ENCODE peak calls at places on chromosomes 7 and 10, in eight cellular contexts. One of them, this sample, is unnamed.
A peak's percentile ranks its signal among the peaks of the same experiment; 100 is the strongest.

GRCh38 chr7:101140339-101140699 is 13.4 kb downstream of the SERPINE1 start:
- DNase-seq in heart left ventricle: no peak
- DNase-seq in stomach: no peak
- DNase-seq in NB4: no peak
- DNase-seq in suprapubic skin: no peak
- DNase-seq in tibial nerve: no peak
- DNase-seq in vagina: no peak
- DNase-seq in uterus: no peak
- DNase-seq in this sample: no peak

GRCh38 chr10:57948796-57949195 is 318.9 kb downstream of the IPMK start:
- DNase-seq in heart left ventricle: no peak
- DNase-seq in stomach: no peak
- DNase-seq in NB4: no peak
- DNase-seq in suprapubic skin: no peak
- DNase-seq in tibial nerve: no peak
- DNase-seq in vagina: no peak
- DNase-seq in uterus: no peak
- DNase-seq in this sample: no peak

GRCh38 chr10:42941245-42941644 is 135.6 kb upstream of the RET start:
- DNase-seq in heart left ventricle: no peak
- DNase-seq in stomach: peak; percentile 58
- DNase-seq in NB4: no peak
- DNase-seq in suprapubic skin: peak; percentile 70
- DNase-seq in tibial nerve: no peak
- DNase-seq in vagina: no peak
- DNase-seq in uterus: no peak
- DNase-seq in this sample: no peak

GRCh38 chr7:37182011-37182478 is 266.6 kb downstream of the ELMO1 start:
- DNase-seq in heart left ventricle: peak; percentile 77
- DNase-seq in stomach: peak; percentile 83
- DNase-seq in NB4: peak; percentile 87
- DNase-seq in suprapubic skin: peak; percentile 87
- DNase-seq in tibial nerve: peak; percentile 61
- DNase-seq in vagina: no peak
- DNase-seq in uterus: peak; percentile 79
- DNase-seq in this sample: peak; percentile 94

GRCh38 chr10:48817141-48817540 is 122.5 kb downstream of the LRRC18 start:
- DNase-seq in heart left ventricle: no peak
- DNase-seq in stomach: no peak
- DNase-seq in NB4: no peak
- DNase-seq in suprapubic skin: no peak
- DNase-seq in tibial nerve: no peak
- DNase-seq in vagina: peak; percentile 72
- DNase-seq in uterus: no peak
- DNase-seq in this sample: no peak

GRCh38 chr7:158672975-158673374 is 31.6 kb downstream of the NCAPG2 start:
- DNase-seq in heart left ventricle: no peak
- DNase-seq in stomach: no peak
- DNase-seq in NB4: peak; percentile 40
- DNase-seq in suprapubic skin: no peak
- DNase-seq in tibial nerve: no peak
- DNase-seq in vagina: no peak
- DNase-seq in uterus: no peak
- DNase-seq in this sample: no peak

GRCh38 chr7:116180302-116180701 is 30.0 kb upstream of the TES start:
- DNase-seq in heart left ventricle: no peak
- DNase-seq in stomach: no peak
- DNase-seq in NB4: peak; percentile 62
- DNase-seq in suprapubic skin: no peak
- DNase-seq in tibial nerve: no peak
- DNase-seq in vagina: no peak
- DNase-seq in uterus: no peak
- DNase-seq in this sample: no peak

GRCh38 chr10:58856508-58857240 is 319.8 kb upstream of the PHYHIPL start:
- DNase-seq in heart left ventricle: peak; percentile 47
- DNase-seq in stomach: no peak
- DNase-seq in NB4: no peak
- DNase-seq in suprapubic skin: no peak
- DNase-seq in tibial nerve: no peak
- DNase-seq in vagina: no peak
- DNase-seq in uterus: no peak
- DNase-seq in this sample: peak; percentile 53

GRCh38 chr7:4769753-4770152 is 5.7 kb upstream of the AP5Z1 start:
- DNase-seq in heart left ventricle: no peak
- DNase-seq in stomach: peak; percentile 39
- DNase-seq in NB4: no peak
- DNase-seq in suprapubic skin: no peak
- DNase-seq in tibial nerve: no peak
- DNase-seq in vagina: no peak
- DNase-seq in uterus: no peak
- DNase-seq in this sample: no peak

GRCh38 chr7:21106296-21106732 is 319.6 kb upstream of the SP8 start:
- DNase-seq in heart left ventricle: no peak
- DNase-seq in stomach: no peak
- DNase-seq in NB4: no peak
- DNase-seq in suprapubic skin: no peak
- DNase-seq in tibial nerve: no peak
- DNase-seq in vagina: no peak
- DNase-seq in uterus: no peak
- DNase-seq in this sample: no peak

GRCh38 chr10:30786131-30786530 is 156.6 kb upstream of the LYZL2 start:
- DNase-seq in heart left ventricle: no peak
- DNase-seq in stomach: no peak
- DNase-seq in NB4: peak; percentile 10
- DNase-seq in suprapubic skin: no peak
- DNase-seq in tibial nerve: no peak
- DNase-seq in vagina: no peak
- DNase-seq in uterus: no peak
- DNase-seq in this sample: no peak

GRCh38 chr7:2962860-2963259 is 80.8 kb downstream of the CARD11 start:
- DNase-seq in heart left ventricle: no peak
- DNase-seq in stomach: no peak
- DNase-seq in NB4: peak; percentile 27
- DNase-seq in suprapubic skin: no peak
- DNase-seq in tibial nerve: no peak
- DNase-seq in vagina: no peak
- DNase-seq in uterus: no peak
- DNase-seq in this sample: peak; percentile 9

GRCh38 chr10:30589441-30589840 is 40.1 kb downstream of the LYZL2 start:
- DNase-seq in heart left ventricle: peak; percentile 34
- DNase-seq in stomach: no peak
- DNase-seq in NB4: no peak
- DNase-seq in suprapubic skin: peak; percentile 45
- DNase-seq in tibial nerve: no peak
- DNase-seq in vagina: no peak
- DNase-seq in uterus: no peak
- DNase-seq in this sample: peak; percentile 88

GRCh38 chr10:96374985-96375830 is 16.4 kb upstream of the OPALIN start:
- DNase-seq in heart left ventricle: peak; percentile 86
- DNase-seq in stomach: peak; percentile 88
- DNase-seq in NB4: peak; percentile 97
- DNase-seq in suprapubic skin: peak; percentile 89
- DNase-seq in tibial nerve: peak; percentile 75
- DNase-seq in vagina: no peak
- DNase-seq in uterus: peak; percentile 86
- DNase-seq in this sample: peak; percentile 82

GRCh38 chr10:96377816-96378294 is 19.1 kb upstream of the OPALIN start:
- DNase-seq in heart left ventricle: peak; percentile 64
- DNase-seq in stomach: no peak
- DNase-seq in NB4: peak; percentile 23
- DNase-seq in suprapubic skin: no peak
- DNase-seq in tibial nerve: no peak
- DNase-seq in vagina: no peak
- DNase-seq in uterus: peak; percentile 88
- DNase-seq in this sample: peak; percentile 37

GRCh38 chr10:96374004-96374403 is 15.2 kb upstream of the OPALIN start:
- DNase-seq in heart left ventricle: no peak
- DNase-seq in stomach: no peak
- DNase-seq in NB4: no peak
- DNase-seq in suprapubic skin: no peak
- DNase-seq in tibial nerve: no peak
- DNase-seq in vagina: no peak
- DNase-seq in uterus: no peak
- DNase-seq in this sample: no peak

GRCh38 chr10:96376483-96376882 is 17.7 kb upstream of the OPALIN start:
- DNase-seq in heart left ventricle: no peak
- DNase-seq in stomach: no peak
- DNase-seq in NB4: no peak
- DNase-seq in suprapubic skin: no peak
- DNase-seq in tibial nerve: no peak
- DNase-seq in vagina: no peak
- DNase-seq in uterus: no peak
- DNase-seq in this sample: no peak

GRCh38 chr10:96374639-96374984 is 15.8 kb upstream of the OPALIN start:
- DNase-seq in heart left ventricle: no peak
- DNase-seq in stomach: no peak
- DNase-seq in NB4: no peak
- DNase-seq in suprapubic skin: no peak
- DNase-seq in tibial nerve: no peak
- DNase-seq in vagina: no peak
- DNase-seq in uterus: no peak
- DNase-seq in this sample: no peak
- H3K4me3 ChIP-seq in heart left ventricle: no peak overlapping the region
- H3K4me3 ChIP-seq in stomach: peak overlapping the region; percentile 44
- H3K4me3 ChIP-seq in NB4: no peak overlapping the region
- H3K4me3 ChIP-seq in suprapubic skin: no peak overlapping the region
- H3K4me3 ChIP-seq in tibial nerve: no peak overlapping the region
- H3K4me3 ChIP-seq in vagina: peak overlapping the region; percentile 30
- H3K4me3 ChIP-seq in uterus: no peak overlapping the region
- H3K4me3 ChIP-seq in this sample: no peak overlapping the region

GRCh38 chr10:71064413-71065118 is 147.8 kb upstream of the UNC5B start:
- DNase-seq in heart left ventricle: peak; percentile 81
- DNase-seq in stomach: no peak
- DNase-seq in NB4: peak; percentile 15
- DNase-seq in suprapubic skin: no peak
- DNase-seq in tibial nerve: no peak
- DNase-seq in vagina: no peak
- DNase-seq in uterus: no peak
- DNase-seq in this sample: no peak
- TF ChIP-seq CTCF in heart left ventricle: no peak
- TF ChIP-seq CTCF in stomach: no peak
- TF ChIP-seq CTCF in NB4: peak; percentile 25
- TF ChIP-seq CTCF in suprapubic skin: no peak
- TF ChIP-seq CTCF in tibial nerve: no peak
- TF ChIP-seq CTCF in vagina: no peak
- TF ChIP-seq CTCF in uterus: no peak
- TF ChIP-seq CTCF in this sample: no peak

DNA sequence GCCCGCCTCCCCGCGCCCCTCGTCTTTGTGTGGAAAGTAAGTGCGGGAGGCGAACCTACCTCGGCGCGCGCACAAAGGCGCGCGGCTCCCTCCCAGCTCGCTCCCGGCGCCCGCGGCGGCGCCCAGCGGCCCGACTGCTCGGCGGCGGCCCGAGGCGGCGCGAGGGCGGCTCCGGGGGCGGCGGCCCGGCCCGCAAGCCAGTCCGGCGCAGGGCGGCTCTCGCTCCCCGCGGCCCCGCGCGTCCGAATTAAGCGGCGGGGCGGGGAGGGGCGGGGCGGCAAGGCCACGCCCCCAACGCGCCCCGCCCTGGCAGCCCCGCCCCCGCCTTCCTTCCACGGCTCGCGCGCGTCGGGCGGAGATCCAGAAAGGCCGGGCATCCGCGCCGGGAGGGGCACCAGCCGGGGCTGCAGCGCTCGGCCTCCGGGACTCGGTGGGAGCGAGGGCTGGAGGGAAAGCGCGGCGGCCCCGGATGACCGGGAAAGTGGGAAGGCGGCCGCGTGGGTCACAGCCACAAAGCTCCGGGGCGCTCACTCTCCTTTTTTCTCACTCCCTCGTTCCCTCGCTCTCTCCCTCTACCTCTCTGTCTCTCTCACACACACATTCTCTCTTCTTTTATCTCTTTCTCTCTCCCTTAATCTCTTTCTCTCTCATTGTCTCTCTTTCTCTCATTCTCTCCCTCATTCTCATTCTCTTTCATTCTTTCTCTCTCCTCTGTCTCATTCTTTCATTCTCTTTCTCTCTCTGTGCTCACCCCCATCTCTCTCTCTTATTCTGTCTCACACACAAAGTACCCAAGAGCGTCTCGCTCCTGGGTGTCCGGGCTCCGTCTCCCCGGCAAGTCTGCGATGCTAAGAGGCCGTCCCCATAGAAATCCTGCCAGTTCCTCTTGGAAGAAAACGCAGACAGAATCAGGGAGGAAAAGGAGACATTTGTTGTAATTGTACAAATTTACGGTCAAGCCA is 170.2 kb downstream of the FAM107B start:
- DNase-seq in heart left ventricle: peak; percentile 80
- DNase-seq in stomach: peak; percentile 86
- DNase-seq in NB4: peak; percentile 72
- DNase-seq in suprapubic skin: peak; percentile 85
- DNase-seq in tibial nerve: peak; percentile 76
- DNase-seq in vagina: no peak
- DNase-seq in uterus: peak; percentile 83
- DNase-seq in this sample: peak; percentile 52
- TF ChIP-seq POLR2A in heart left ventricle: peak; percentile 64
- TF ChIP-seq POLR2A in stomach: no peak
- TF ChIP-seq POLR2A in NB4: peak; percentile 37
- TF ChIP-seq POLR2A in suprapubic skin: peak; percentile 58
- TF ChIP-seq POLR2A in tibial nerve: peak; percentile 42
- TF ChIP-seq POLR2A in vagina: peak; percentile 50
- TF ChIP-seq POLR2A in uterus: peak; percentile 72
- TF ChIP-seq POLR2A in this sample: no peak

DNA sequence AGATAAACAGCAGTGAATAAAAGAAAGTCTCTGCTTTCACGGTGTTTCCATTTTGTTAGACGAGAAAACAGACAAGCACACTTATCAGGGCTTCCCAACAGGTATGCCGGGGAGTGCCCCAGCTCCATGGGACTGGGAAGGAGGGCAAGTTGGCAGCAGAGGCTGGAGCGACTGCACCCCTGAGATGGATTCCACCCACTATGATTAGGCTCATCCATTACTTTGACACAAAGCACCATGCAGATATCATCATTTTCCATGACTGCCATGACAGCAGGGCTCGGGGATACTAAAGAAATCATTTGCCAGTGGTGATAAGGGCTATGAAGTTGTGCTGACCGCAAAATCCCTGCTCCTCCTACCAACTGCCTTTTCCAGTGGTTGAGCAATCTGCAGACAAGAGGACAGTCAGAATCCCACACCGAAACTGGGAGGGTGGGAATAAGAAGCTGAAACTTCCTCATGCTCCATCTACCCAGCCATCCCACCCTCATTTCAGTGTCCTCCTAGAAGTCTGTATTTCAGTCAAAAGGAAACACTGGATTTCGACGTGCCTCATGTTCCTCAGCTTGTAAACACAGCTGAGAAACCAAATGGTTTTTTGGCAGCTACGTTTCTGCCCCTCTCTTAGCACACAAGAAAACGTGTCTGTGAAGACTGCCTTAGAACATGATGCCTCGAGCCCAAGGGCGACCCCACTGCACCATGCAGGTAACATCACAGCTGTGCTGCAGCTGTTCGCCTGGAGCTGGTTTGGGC is 15.5 kb downstream of the CREB3L2 start:
- DNase-seq in heart left ventricle: no peak
- DNase-seq in stomach: peak; percentile 35
- DNase-seq in NB4: no peak
- DNase-seq in suprapubic skin: no peak
- DNase-seq in tibial nerve: no peak
- DNase-seq in vagina: no peak
- DNase-seq in uterus: peak; percentile 64
- DNase-seq in this sample: no peak
- H3K4me3 ChIP-seq in heart left ventricle: no peak overlapping the region
- H3K4me3 ChIP-seq in stomach: no peak overlapping the region
- H3K4me3 ChIP-seq in NB4: no peak overlapping the region
- H3K4me3 ChIP-seq in suprapubic skin: no peak overlapping the region
- H3K4me3 ChIP-seq in tibial nerve: no peak overlapping the region
- H3K4me3 ChIP-seq in vagina: no peak overlapping the region
- H3K4me3 ChIP-seq in uterus: no peak overlapping the region
- H3K4me3 ChIP-seq in this sample: no peak overlapping the region

GRCh38 chr7:134016942-134017303 is 110.2 kb upstream of the LRGUK start:
- DNase-seq in heart left ventricle: no peak
- DNase-seq in stomach: no peak
- DNase-seq in NB4: no peak
- DNase-seq in suprapubic skin: no peak
- DNase-seq in tibial nerve: no peak
- DNase-seq in vagina: no peak
- DNase-seq in uterus: no peak
- DNase-seq in this sample: no peak
- TF ChIP-seq CTCF in heart left ventricle: no peak
- TF ChIP-seq CTCF in stomach: no peak
- TF ChIP-seq CTCF in NB4: no peak
- TF ChIP-seq CTCF in suprapubic skin: no peak
- TF ChIP-seq CTCF in tibial nerve: no peak
- TF ChIP-seq CTCF in vagina: no peak
- TF ChIP-seq CTCF in uterus: no peak
- TF ChIP-seq CTCF in this sample: no peak